ENCODE peak calls at places on chromosomes 5 and 9, in six cellular contexts. K, N, O, E, I and T are unnamed samples.

GRCh38 chr5:150209020-150209635 is 19.3 kb downstream of the SLC6A7 start:
- DNase-seq in K (peak), N (no peak), O (no peak), E (no peak), I (no peak), T (peak)

GRCh38 chr5:171957591-171958251 is 48.7 kb downstream of the FBXW11 start:
- DNase-seq in K (no peak), N (no peak), O (no peak), E (no peak), I (no peak), T (no peak)

GRCh38 chr5:151202381-151203139 is 21.3 kb downstream of the CCDC69 start:
- DNase-seq in K (peak), N (no peak), O (no peak), E (no peak), I (no peak), T (no peak)

GRCh38 chr5:31993182-31993961 is 180.7 kb downstream of the GOLPH3 start:
- DNase-seq in K (no peak), N (no peak), O (no peak), E (no peak), I (no peak), T (no peak)

GRCh38 chr5:77428033-77428432 is 64.1 kb downstream of the WDR41 start:
- DNase-seq in K (no peak), N (no peak), O (no peak), E (no peak), I (no peak), T (no peak)

GRCh38 chr9:82532504-82532903 is 530.4 kb downstream of the RASEF start:
- DNase-seq in K (no peak), N (no peak), O (no peak), E (no peak), I (no peak), T (peak)

GRCh38 chr9:136220017-136220729 is 15.2 kb upstream of the LHX3 start:
- DNase-seq in K (peak), N (no peak), O (no peak), E (no peak), I (no peak), T (peak)

GRCh38 chr9:96116275-96117051 is 185.5 kb downstream of the HSD17B3 start:
- DNase-seq in K (no peak), N (no peak), O (no peak), E (no peak), I (no peak), T (peak)

GRCh38 chr9:91580136-91580535 is 156.5 kb upstream of the NFIL3 start:
- DNase-seq in K (no peak), N (no peak), O (peak), E (no peak), I (no peak), T (no peak)

GRCh38 chr5:118486647-118487046 is 501.7 kb downstream of the DTWD2 start:
- DNase-seq in K (no peak), N (no peak), O (peak), E (no peak), I (no peak), T (no peak)

GRCh38 chr9:126222835-126223431 is 103.7 kb upstream of the MVB12B start:
- DNase-seq in K (no peak), N (no peak), O (no peak), E (no peak), I (no peak), T (no peak)

GRCh38 chr9:16318516-16319060 is 551.9 kb downstream of the BNC2 start:
- DNase-seq in K (no peak), N (no peak), O (no peak), E (no peak), I (no peak), T (no peak)

GRCh38 chr5:127615916-127616315 is 33.0 kb upstream of the CTXN3 start:
- DNase-seq in K (no peak), N (no peak), O (no peak), E (no peak), I (no peak), T (no peak)

GRCh38 chr9:101427957-101428655 is 7.5 kb downstream of the ALDOB start:
- DNase-seq in K (no peak), N (peak), O (no peak), E (no peak), I (no peak), T (no peak)

GRCh38 chr5:149898811-149899210 is 45.8 kb downstream of the PDE6A start:
- DNase-seq in K (no peak), N (no peak), O (no peak), E (no peak), I (no peak), T (no peak)

GRCh38 chr9:104075801-104076753 is 18.0 kb upstream of the SMC2 start:
- DNase-seq in K (no peak), N (no peak), O (no peak), E (no peak), I (no peak), T (no peak)